ENCODE peak calls at places on chromosomes 6 and 20, in nine cellular contexts. G is PC-3, W is prostate gland, T is H1, M is upper lobe of right lung, E is fibroblast of lung, Y is tibial nerve, C is left ventricle myocardium inferior, K is kidney epithelial cell. N is an unnamed sample.

GRCh38 chr6:43772571-43773049 is 2.6 kb downstream of the VEGFA start:
- DNase-seq in T (no peak), G (no peak), K (no peak), Y (no peak), W (no peak), E (peak; percentile 46), C (no peak), M (no peak), N (no peak)

GRCh38 chr20:17761612-17762011 is 61.8 kb downstream of the BANF2 start:
- DNase-seq in Y (no peak), K (no peak), M (no peak), W (no peak), C (no peak), G (no peak), E (no peak), T (no peak), N (no peak)

GRCh38 chr20:52346797-52347196 is 155.2 kb upstream of the ZFP64 start:
- DNase-seq in T (no peak), M (no peak), G (no peak), K (no peak), E (no peak), C (no peak), W (no peak), Y (no peak), N (no peak)

GRCh38 chr6:124881898-124882579 is 80.2 kb upstream of the RNF217 start:
- DNase-seq in K (no peak), W (no peak), G (peak; percentile 24), E (peak; percentile 69), M (no peak), C (peak; percentile 17), Y (no peak), T (no peak), N (peak; percentile 63)

GRCh38 chr20:59809630-59810375 is 123.6 kb downstream of the SYCP2 start:
- DNase-seq in K (no peak), Y (no peak), M (no peak), E (no peak), W (no peak), G (no peak), C (no peak), T (no peak), N (no peak)

GRCh38 chr6:122647765-122648164 is 37.6 kb downstream of the PKIB start:
- DNase-seq in W (no peak), C (no peak), K (no peak), T (no peak), E (no peak), G (peak; percentile 23), M (no peak), Y (no peak), N (no peak)

GRCh38 chr20:63031251-63032014 is 24.7 kb upstream of the BHLHE23 start:
- DNase-seq in M (no peak), G (no peak), T (no peak), C (peak; percentile 9), Y (no peak), K (no peak), E (no peak), W (no peak), N (no peak)

GRCh38 chr6:23663652-23664051 is 462.4 kb upstream of the NRSN1 start:
- DNase-seq in T (no peak), Y (no peak), W (no peak), M (no peak), E (no peak), G (no peak), C (no peak), K (no peak), N (no peak)

GRCh38 chr6:15622045-15622750 is 40.6 kb downstream of the DTNBP1 start:
- DNase-seq in K (no peak), T (no peak), C (no peak), M (no peak), Y (no peak), W (no peak), G (no peak), E (peak; percentile 36), N (no peak)

GRCh38 chr6:169420912-169421543 is 167.4 kb upstream of the THBS2 start:
- DNase-seq in Y (no peak), K (no peak), W (no peak), C (no peak), G (no peak), M (no peak), T (no peak), E (peak; percentile 43), N (no peak)

GRCh38 chr6:131937703-131938631 is 13.2 kb downstream of the CCN2 start:
- DNase-seq in Y (no peak), M (no peak), W (no peak), T (no peak), E (peak; percentile 93), K (peak; percentile 56), G (peak; percentile 60), C (no peak), N (peak; percentile 65)

GRCh38 chr6:139153876-139154275 is 19.0 kb downstream of the HECA start:
- DNase-seq in T (no peak), E (peak; percentile 77), K (no peak), Y (no peak), W (no peak), G (no peak), C (no peak), M (no peak), N (peak; percentile 63)

GRCh38 chr6:145415616-145416015 is 319.7 kb downstream of the EPM2A start:
- DNase-seq in W (no peak), K (no peak), M (no peak), T (no peak), Y (no peak), E (no peak), C (no peak), G (no peak), N (no peak)

GRCh38 chr20:50277460-50278376 is 87.1 kb downstream of the CEBPB start:
- DNase-seq in W (no peak), E (no peak), G (no peak), C (no peak), Y (no peak), K (no peak), T (no peak), M (no peak), N (no peak)

GRCh38 chr20:50278377-50278683 is 87.7 kb downstream of the CEBPB start:
- DNase-seq in K (no peak), Y (no peak), M (no peak), E (no peak), G (no peak), C (no peak), T (no peak), W (no peak), N (no peak)

GRCh38 chr20:50278684-50279531 is 88.3 kb downstream of the CEBPB start:
- DNase-seq in G (no peak), W (peak; percentile 42), M (peak; percentile 92), E (peak; percentile 54), K (no peak), T (no peak), C (peak; percentile 85), Y (peak; percentile 73), N (peak; percentile 51)

GRCh38 chr20:50276119-50277063 is 85.8 kb downstream of the CEBPB start:
- DNase-seq in C (no peak), M (no peak), G (no peak), T (no peak), Y (no peak), W (no peak), E (no peak), K (no peak), N (no peak)

GRCh38 chr20:50277064-50277415 is 86.4 kb downstream of the CEBPB start:
- DNase-seq in K (no peak), Y (no peak), C (no peak), W (no peak), T (no peak), E (no peak), G (no peak), M (no peak), N (no peak)
- TF ChIP-seq CTCF in K (no peak), Y (no peak), C (no peak), W (no peak), T (no peak), E (no peak), G (no peak), M (no peak), N (no peak)

DNA sequence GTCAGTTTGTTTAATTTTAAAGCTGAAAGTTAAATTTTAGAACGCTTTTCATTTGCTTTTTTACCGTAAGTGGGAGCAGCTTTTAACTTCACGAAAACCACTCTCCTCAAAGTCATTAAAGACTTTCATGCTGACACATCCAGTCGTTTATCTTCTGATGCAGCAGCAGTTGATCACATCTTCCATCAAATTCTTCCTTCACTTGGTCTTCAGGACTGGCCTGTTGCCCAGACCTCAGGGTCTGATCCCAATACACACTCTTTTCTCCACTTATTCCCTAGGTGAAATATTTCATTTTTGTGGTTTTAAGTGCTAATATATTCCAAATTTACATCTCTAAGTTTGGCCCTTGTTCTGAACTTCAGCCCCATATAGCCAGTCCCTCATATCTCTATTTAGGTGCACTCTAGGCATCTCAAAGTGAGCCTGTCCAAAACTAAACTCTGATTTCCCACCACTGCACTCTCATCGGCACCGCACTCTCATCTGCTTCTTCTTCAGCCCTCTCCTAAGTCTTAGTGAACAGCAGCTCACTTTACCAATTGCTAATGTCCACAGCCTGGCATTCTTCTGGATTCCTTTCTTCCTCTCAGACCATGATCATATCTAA is 20.4 kb downstream of the AFDN start:
- DNase-seq in G (no peak), Y (no peak), M (no peak), E (no peak), T (no peak), W (no peak), C (no peak), K (no peak), N (no peak)
- H3K4me3 ChIP-seq in G (no peak overlapping the region), Y (no peak overlapping the region), M (no peak overlapping the region), E (no peak overlapping the region), T (no peak overlapping the region), W (no peak overlapping the region), C (no peak overlapping the region), K (no peak overlapping the region), N (no peak overlapping the region)

GRCh38 chr6:30612213-30612612 is 4.8 kb downstream of the PPP1R10 start:
- DNase-seq in T (no peak), Y (no peak), C (no peak), E (peak; percentile 68), K (no peak), G (peak; percentile 45), W (no peak), M (no peak), N (peak; percentile 60)
- TF ChIP-seq CTCF in T (no peak), Y (peak; percentile 20), C (peak; percentile 38), E (peak; percentile 29), K (peak; percentile 43), G (peak; percentile 68), W (peak; percentile 40), M (peak; percentile 41), N (peak; percentile 51)

GRCh38 chr6:24933266-24933665 is 2.5 kb downstream of the RIPOR2 start:
- DNase-seq in C (no peak), M (no peak), E (no peak), Y (no peak), W (no peak), T (no peak), K (no peak), G (no peak), N (no peak)

GRCh38 chr6:24931752-24932691 is 3.7 kb downstream of the RIPOR2 start:
- DNase-seq in T (no peak), Y (no peak), M (no peak), G (peak; percentile 62), K (peak; percentile 64), C (no peak), E (peak; percentile 63), W (no peak), N (no peak)

GRCh38 chr6:24931296-24931695 is 4.5 kb downstream of the RIPOR2 start:
- DNase-seq in T (no peak), Y (no peak), E (peak; percentile 61), G (no peak), W (no peak), K (peak; percentile 18), M (no peak), C (no peak), N (peak; percentile 16)

GRCh38 chr6:24933868-24934401 is 1.8 kb downstream of the RIPOR2 start:
- DNase-seq in T (no peak), E (no peak), M (no peak), K (no peak), W (no peak), G (peak; percentile 53), Y (no peak), C (no peak), N (no peak)

GRCh38 chr6:24932832-24933231 is 2.9 kb downstream of the RIPOR2 start:
- DNase-seq in G (no peak), C (no peak), W (no peak), M (no peak), T (no peak), K (no peak), E (no peak), Y (no peak), N (no peak)
- H3K4me3 ChIP-seq in G (no peak overlapping the region), C (no peak overlapping the region), W (no peak overlapping the region), M (no peak overlapping the region), T (peak overlapping the region; percentile 53), K (no peak overlapping the region), E (no peak overlapping the region), Y (no peak overlapping the region), N (no peak overlapping the region)

N was measured in fibroblast of the aortic adventitia.